ENCODE peak calls at places on chromosomes 2 and 18, in eight cellular contexts. W is NT2/D1; D is esophagus squamous epithelium; F is thoracic aorta; N is OCI-LY7; E is bronchial epithelial cell; X is CD8-positive, alpha-beta T cell; U is mucosa of descending colon. L is an unnamed sample.

GRCh38 chr2:158529379-158530110 is 72.8 kb downstream of the PKP4 start:
- DNase-seq in D (no peak), E (peak; percentile 39), F (no peak), W (no peak), X (no peak), N (no peak), U (no peak), L (peak; percentile 30)

GRCh38 chr2:117856415-117857210 is 42.1 kb downstream of the DDX18 start:
- DNase-seq in E (peak; percentile 93), N (no peak), U (no peak), D (no peak), X (no peak), F (no peak), W (no peak), L (peak; percentile 94)

GRCh38 chr2:227374158-227374557 is 4.9 kb downstream of the TM4SF20 start:
- DNase-seq in N (no peak), F (no peak), E (no peak), U (no peak), D (no peak), X (no peak), W (no peak), L (peak; percentile 26)

GRCh38 chr2:236922061-236922460 is 163.6 kb upstream of the COPS8 start:
- DNase-seq in U (no peak), D (no peak), E (no peak), N (no peak), X (no peak), F (no peak), W (no peak), L (no peak)

GRCh38 chr2:96693286-96694200 is 46.3 kb downstream of the LMAN2L start:
- DNase-seq in X (no peak), F (no peak), U (no peak), D (no peak), W (no peak), N (no peak), E (no peak), L (no peak)

GRCh38 chr2:75199428-75200011 is at the start of gene TACR1:
- DNase-seq in D (no peak), E (peak; percentile 45), N (no peak), U (peak; percentile 57), W (no peak), X (peak; percentile 52), F (no peak), L (peak; percentile 53)

GRCh38 chr2:159996792-159997546 is 65.4 kb downstream of the PLA2R1 start:
- DNase-seq in W (no peak), F (no peak), U (no peak), D (no peak), E (peak; percentile 5), X (no peak), N (no peak), L (no peak)

GRCh38 chr2:217988014-217988839 is 14.6 kb downstream of the TNS1 start:
- DNase-seq in F (no peak), N (peak; percentile 58), U (peak; percentile 90), W (peak; percentile 59), D (no peak), X (peak; percentile 67), E (peak; percentile 91), L (peak; percentile 91)

GRCh38 chr2:230335461-230335863 is 8.5 kb downstream of the SP140L start:
- DNase-seq in N (no peak), E (no peak), D (no peak), F (no peak), X (no peak), U (no peak), W (no peak), L (peak; percentile 12)

GRCh38 chr2:138112536-138112935 is 148.3 kb downstream of the HNMT start:
- DNase-seq in X (no peak), E (peak; percentile 61), D (no peak), W (no peak), U (no peak), F (no peak), N (no peak), L (peak; percentile 30)

GRCh38 chr2:192035731-192036442 is 158.8 kb downstream of the TMEFF2 start:
- DNase-seq in E (no peak), X (no peak), N (no peak), W (no peak), U (no peak), D (no peak), F (no peak), L (peak; percentile 20)

GRCh38 chr18:25113081-25113480 is 238.9 kb downstream of the ZNF521 start:
- DNase-seq in E (no peak), W (no peak), N (no peak), U (no peak), D (no peak), X (no peak), F (no peak), L (no peak)

GRCh38 chr2:111694690-111695089 is 189.3 kb downstream of the ANAPC1 start:
- DNase-seq in W (no peak), X (no peak), F (no peak), D (no peak), E (peak; percentile 60), U (no peak), N (no peak), L (peak; percentile 62)

GRCh38 chr18:77068321-77068841 is 64.2 kb downstream of the MBP start:
- DNase-seq in U (no peak), N (no peak), F (no peak), X (no peak), W (no peak), E (peak; percentile 48), D (no peak), L (peak; percentile 60)

GRCh38 chr2:201260302-201260800 is at the start of gene CASP8:
- DNase-seq in X (peak; percentile 81), D (no peak), N (peak; percentile 86), F (no peak), U (peak; percentile 50), E (peak; percentile 67), W (no peak), L (peak; percentile 35)

GRCh38 chr2:60540054-60540453 is 13.4 kb downstream of the BCL11A start:
- DNase-seq in U (no peak), E (no peak), X (no peak), N (no peak), F (no peak), W (no peak), D (no peak), L (no peak)

GRCh38 chr2:60548844-60549243 is 4.6 kb downstream of the BCL11A start:
- DNase-seq in F (no peak), N (no peak), X (no peak), E (no peak), U (no peak), D (no peak), W (no peak), L (no peak)

GRCh38 chr2:60544059-60544458 is 9.4 kb downstream of the BCL11A start:
- DNase-seq in W (no peak), F (no peak), X (no peak), U (no peak), E (peak; percentile 85), D (no peak), N (no peak), L (no peak)

GRCh38 chr2:60549250-60550150 is 4.0 kb downstream of the BCL11A start:
- DNase-seq in D (no peak), E (no peak), X (no peak), N (peak; percentile 71), U (peak; percentile 60), F (no peak), W (no peak), L (peak; percentile 38)

DNA sequence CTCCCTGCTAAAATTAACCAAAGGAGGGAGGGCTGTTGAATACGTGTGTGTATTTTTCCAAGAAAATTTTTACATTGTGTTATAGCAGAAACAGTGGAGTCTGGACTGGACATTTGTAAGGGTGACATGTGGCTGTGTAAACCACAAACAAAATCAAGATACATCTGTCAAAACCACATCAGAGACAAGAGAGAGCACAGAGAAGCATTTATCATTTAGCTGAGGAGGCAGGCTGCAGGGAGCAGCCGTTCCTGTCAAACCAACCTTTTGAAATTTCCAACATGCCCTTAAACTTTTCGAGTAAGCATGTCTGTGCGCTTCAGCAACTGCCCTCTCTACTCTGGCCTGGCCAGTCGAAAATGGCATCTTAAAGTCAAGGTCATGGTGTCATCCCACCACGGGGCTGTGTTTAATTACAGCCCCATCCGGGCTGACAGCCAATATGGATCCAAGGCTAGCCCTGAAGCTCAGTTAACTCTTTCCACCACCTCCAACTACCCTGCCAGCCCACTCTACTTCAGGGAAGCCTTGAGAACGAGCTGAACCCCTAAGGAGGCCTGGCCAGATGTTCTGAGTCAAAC is 8.4 kb downstream of the BCL11A start:
- DNase-seq in E (no peak), U (no peak), D (no peak), N (peak; percentile 51), W (no peak), F (no peak), X (no peak), L (no peak)
- H3K36me3 ChIP-seq in E (peaks cover 11% of the 10 kb centered on the region), U (no peaks in the 10 kb centered on the region), D (peaks cover 5% of the 10 kb centered on the region), N (peaks cover 98% of the 10 kb centered on the region), W (peaks cover 42% of the 10 kb centered on the region), F (no peaks in the 10 kb centered on the region), X (no peaks in the 10 kb centered on the region), L (peaks cover 14% of the 10 kb centered on the region)

DNA sequence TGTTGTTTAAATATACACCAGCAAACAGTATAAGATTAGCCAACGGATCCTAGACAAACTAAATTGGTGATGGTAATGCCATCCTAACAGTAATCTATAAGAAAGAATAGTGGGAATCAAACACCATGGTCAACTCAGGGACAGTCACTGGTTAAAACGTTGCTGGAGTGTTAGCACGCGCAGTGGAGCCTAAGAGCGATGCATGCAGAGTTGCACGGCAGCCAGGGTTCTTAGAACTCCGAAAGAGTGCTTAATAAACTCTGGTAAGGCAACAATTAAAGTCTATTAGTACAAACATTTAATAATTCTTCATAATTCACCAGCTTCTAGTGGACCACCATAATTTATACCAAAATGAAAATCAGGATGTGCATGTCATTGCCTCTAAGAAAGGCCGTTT is 22.2 kb downstream of the LANCL1 start:
- DNase-seq in N (no peak), U (no peak), F (no peak), D (no peak), E (no peak), X (no peak), W (no peak), L (no peak)
- H3K36me3 ChIP-seq in N (peaks cover 67% of the 10 kb centered on the region), U (no peaks in the 10 kb centered on the region), F (peaks cover 7% of the 10 kb centered on the region), D (peaks cover 90% of the 10 kb centered on the region), E (peaks cover 1% of the 10 kb centered on the region), X (peaks cover 32% of the 10 kb centered on the region), W (peaks cover 38% of the 10 kb centered on the region), L (peaks cover 14% of the 10 kb centered on the region)

DNA sequence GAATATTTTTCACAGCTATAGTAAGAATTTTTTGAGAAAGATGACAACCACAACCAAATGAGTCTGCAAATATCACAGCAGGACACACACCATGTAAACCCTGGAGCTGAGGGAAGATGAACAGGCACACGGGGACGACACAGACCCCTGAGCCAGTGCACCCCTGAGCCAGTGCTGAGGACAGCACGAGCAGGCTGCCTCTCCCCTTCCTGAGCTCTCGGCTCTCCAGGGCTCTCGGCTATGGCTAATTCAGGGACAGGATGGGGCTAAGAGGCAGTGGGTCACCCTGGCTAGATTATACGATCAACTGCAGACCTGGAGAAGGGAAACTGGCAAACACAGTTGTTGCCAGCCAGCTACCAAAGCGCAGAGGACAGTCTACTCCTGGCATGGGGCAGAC is 41.4 kb downstream of the TGFBRAP1 start:
- DNase-seq in F (no peak), E (no peak), U (no peak), D (no peak), X (no peak), N (no peak), W (no peak), L (no peak)
- H3K36me3 ChIP-seq in F (peaks cover 6% of the 10 kb centered on the region), E (peaks cover 5% of the 10 kb centered on the region), U (peaks cover 4% of the 10 kb centered on the region), D (peaks cover 98% of the 10 kb centered on the region), X (peaks cover 17% of the 10 kb centered on the region), N (peaks cover 92% of the 10 kb centered on the region), W (peaks cover 38% of the 10 kb centered on the region), L (peaks cover 17% of the 10 kb centered on the region)

DNA sequence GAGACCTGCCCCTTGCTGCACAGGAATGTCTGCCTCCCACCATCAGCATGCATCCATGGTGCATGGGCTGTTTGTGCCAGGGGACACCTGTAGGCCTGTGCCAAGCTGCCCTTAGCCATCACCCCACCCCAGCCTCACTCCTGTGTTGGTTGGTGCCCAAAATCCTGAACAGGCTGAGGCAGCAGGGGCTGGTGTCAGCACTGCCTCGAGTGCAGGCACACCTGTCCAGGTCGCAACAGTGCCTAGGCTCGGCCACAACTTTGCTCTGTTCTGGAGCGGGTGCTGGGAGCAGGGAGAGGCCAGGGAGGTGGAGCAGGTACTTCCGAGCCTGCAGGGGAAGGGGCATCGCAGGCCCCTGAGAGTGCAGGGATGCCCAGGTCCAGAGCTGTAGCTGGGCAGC is 69.1 kb downstream of the SRBD1 start:
- DNase-seq in E (no peak), D (no peak), F (no peak), X (no peak), U (no peak), N (no peak), W (no peak), L (no peak)
- H3K36me3 ChIP-seq in E (peaks cover 12% of the 10 kb centered on the region), D (peaks cover 63% of the 10 kb centered on the region), F (peaks cover 24% of the 10 kb centered on the region), X (peaks cover 36% of the 10 kb centered on the region), U (no peaks in the 10 kb centered on the region), N (peaks cover 57% of the 10 kb centered on the region), W (peaks cover 36% of the 10 kb centered on the region), L (peaks cover 41% of the 10 kb centered on the region)

L was measured in PC-3.